ENCODE peak calls at places on chromosomes 7 and 10, in six cellular contexts. One of them, this sample, is unnamed.

GRCh38 chr10:132386419-132386831 is 10.6 kb upstream of the PWWP2B start:
- DNase-seq in breast epithelium: no peak
- DNase-seq in left lung: peak; percentile 27
- DNase-seq in spleen: peak; percentile 75
- DNase-seq in H1: no peak
- DNase-seq in CD8-positive, alpha-beta memory T cell: no peak
- DNase-seq in this sample: peak; percentile 59

GRCh38 chr7:31423994-31424393 is 83.5 kb upstream of the NEUROD6 start:
- DNase-seq in breast epithelium: no peak
- DNase-seq in left lung: no peak
- DNase-seq in spleen: no peak
- DNase-seq in H1: no peak
- DNase-seq in CD8-positive, alpha-beta memory T cell: no peak
- DNase-seq in this sample: no peak

GRCh38 chr7:108000875-108001758 is 1.8 kb downstream of the LAMB1 start:
- DNase-seq in breast epithelium: no peak
- DNase-seq in left lung: no peak
- DNase-seq in spleen: no peak
- DNase-seq in H1: peak; percentile 77
- DNase-seq in CD8-positive, alpha-beta memory T cell: no peak
- DNase-seq in this sample: peak; percentile 66

GRCh38 chr7:84697506-84697905 is 489.4 kb downstream of the SEMA3D start:
- DNase-seq in breast epithelium: no peak
- DNase-seq in left lung: no peak
- DNase-seq in spleen: no peak
- DNase-seq in H1: no peak
- DNase-seq in CD8-positive, alpha-beta memory T cell: no peak
- DNase-seq in this sample: no peak

GRCh38 chr7:69018200-69018599 is 580.1 kb upstream of the AUTS2 start:
- DNase-seq in breast epithelium: no peak
- DNase-seq in left lung: no peak
- DNase-seq in spleen: no peak
- DNase-seq in H1: peak; percentile 66
- DNase-seq in CD8-positive, alpha-beta memory T cell: no peak
- DNase-seq in this sample: no peak

GRCh38 chr10:119120875-119121274 is 17.0 kb downstream of the DENND10 start:
- DNase-seq in breast epithelium: no peak
- DNase-seq in left lung: no peak
- DNase-seq in spleen: no peak
- DNase-seq in H1: no peak
- DNase-seq in CD8-positive, alpha-beta memory T cell: no peak
- DNase-seq in this sample: no peak

GRCh38 chr10:44990965-44991364 is 9.8 kb upstream of the ZNF22 start:
- DNase-seq in breast epithelium: no peak
- DNase-seq in left lung: no peak
- DNase-seq in spleen: no peak
- DNase-seq in H1: no peak
- DNase-seq in CD8-positive, alpha-beta memory T cell: no peak
- DNase-seq in this sample: no peak

GRCh38 chr7:132560825-132561529 is 15.3 kb downstream of the PLXNA4 start:
- DNase-seq in breast epithelium: no peak
- DNase-seq in left lung: no peak
- DNase-seq in spleen: no peak
- DNase-seq in H1: no peak
- DNase-seq in CD8-positive, alpha-beta memory T cell: no peak
- DNase-seq in this sample: no peak

GRCh38 chr10:126101744-126102143 is 205.4 kb downstream of the FANK1 start:
- DNase-seq in breast epithelium: no peak
- DNase-seq in left lung: no peak
- DNase-seq in spleen: no peak
- DNase-seq in H1: no peak
- DNase-seq in CD8-positive, alpha-beta memory T cell: no peak
- DNase-seq in this sample: no peak

GRCh38 chr7:149282331-149282655 is 20.3 kb downstream of the ZNF783 start:
- DNase-seq in breast epithelium: no peak
- DNase-seq in left lung: no peak
- DNase-seq in spleen: no peak
- DNase-seq in H1: no peak
- DNase-seq in CD8-positive, alpha-beta memory T cell: no peak
- DNase-seq in this sample: no peak

GRCh38 chr7:116521046-116521664 is 3.7 kb upstream of the CAV1 start:
- DNase-seq in breast epithelium: no peak
- DNase-seq in left lung: no peak
- DNase-seq in spleen: no peak
- DNase-seq in H1: no peak
- DNase-seq in CD8-positive, alpha-beta memory T cell: no peak
- DNase-seq in this sample: no peak

GRCh38 chr10:26486304-26486703 is 48.2 kb downstream of the APBB1IP start:
- DNase-seq in breast epithelium: no peak
- DNase-seq in left lung: no peak
- DNase-seq in spleen: no peak
- DNase-seq in H1: no peak
- DNase-seq in CD8-positive, alpha-beta memory T cell: no peak
- DNase-seq in this sample: no peak

GRCh38 chr10:128322950-128323349 is 196.7 kb upstream of the MKI67 start:
- DNase-seq in breast epithelium: no peak
- DNase-seq in left lung: no peak
- DNase-seq in spleen: no peak
- DNase-seq in H1: no peak
- DNase-seq in CD8-positive, alpha-beta memory T cell: no peak
- DNase-seq in this sample: no peak

GRCh38 chr10:121595806-121596667 is 2.2 kb downstream of the FGFR2 start:
- DNase-seq in breast epithelium: no peak
- DNase-seq in left lung: no peak
- DNase-seq in spleen: no peak
- DNase-seq in H1: peak; percentile 73
- DNase-seq in CD8-positive, alpha-beta memory T cell: no peak
- DNase-seq in this sample: no peak

GRCh38 chr10:10798021-10798420 is 219.7 kb upstream of the CELF2 start:
- DNase-seq in breast epithelium: no peak
- DNase-seq in left lung: no peak
- DNase-seq in spleen: no peak
- DNase-seq in H1: no peak
- DNase-seq in CD8-positive, alpha-beta memory T cell: no peak
- DNase-seq in this sample: no peak

GRCh38 chr7:137718360-137718759 is 128.4 kb downstream of the DGKI start:
- DNase-seq in breast epithelium: no peak
- DNase-seq in left lung: no peak
- DNase-seq in spleen: no peak
- DNase-seq in H1: peak; percentile 49
- DNase-seq in CD8-positive, alpha-beta memory T cell: no peak
- DNase-seq in this sample: no peak

GRCh38 chr7:30865077-30865476 is 46.6 kb upstream of the AQP1 start:
- DNase-seq in breast epithelium: no peak
- DNase-seq in left lung: no peak
- DNase-seq in spleen: no peak
- DNase-seq in H1: no peak
- DNase-seq in CD8-positive, alpha-beta memory T cell: no peak
- DNase-seq in this sample: no peak

GRCh38 chr10:129258570-129258969 is 208.5 kb upstream of the MGMT start:
- DNase-seq in breast epithelium: no peak
- DNase-seq in left lung: no peak
- DNase-seq in spleen: no peak
- DNase-seq in H1: no peak
- DNase-seq in CD8-positive, alpha-beta memory T cell: no peak
- DNase-seq in this sample: no peak

GRCh38 chr7:3119963-3120362 is 76.3 kb upstream of the CARD11 start:
- DNase-seq in breast epithelium: no peak
- DNase-seq in left lung: no peak
- DNase-seq in spleen: no peak
- DNase-seq in H1: no peak
- DNase-seq in CD8-positive, alpha-beta memory T cell: no peak
- DNase-seq in this sample: no peak

GRCh38 chr7:69781412-69781846 is 183.2 kb downstream of the AUTS2 start:
- DNase-seq in breast epithelium: no peak
- DNase-seq in left lung: peak; percentile 34
- DNase-seq in spleen: no peak
- DNase-seq in H1: no peak
- DNase-seq in CD8-positive, alpha-beta memory T cell: no peak
- DNase-seq in this sample: no peak

GRCh38 chr7:33722383-33723096 is 182.8 kb upstream of the BMPER start:
- DNase-seq in breast epithelium: peak; percentile 18
- DNase-seq in left lung: no peak
- DNase-seq in spleen: no peak
- DNase-seq in H1: no peak
- DNase-seq in CD8-positive, alpha-beta memory T cell: no peak
- DNase-seq in this sample: no peak

DNA sequence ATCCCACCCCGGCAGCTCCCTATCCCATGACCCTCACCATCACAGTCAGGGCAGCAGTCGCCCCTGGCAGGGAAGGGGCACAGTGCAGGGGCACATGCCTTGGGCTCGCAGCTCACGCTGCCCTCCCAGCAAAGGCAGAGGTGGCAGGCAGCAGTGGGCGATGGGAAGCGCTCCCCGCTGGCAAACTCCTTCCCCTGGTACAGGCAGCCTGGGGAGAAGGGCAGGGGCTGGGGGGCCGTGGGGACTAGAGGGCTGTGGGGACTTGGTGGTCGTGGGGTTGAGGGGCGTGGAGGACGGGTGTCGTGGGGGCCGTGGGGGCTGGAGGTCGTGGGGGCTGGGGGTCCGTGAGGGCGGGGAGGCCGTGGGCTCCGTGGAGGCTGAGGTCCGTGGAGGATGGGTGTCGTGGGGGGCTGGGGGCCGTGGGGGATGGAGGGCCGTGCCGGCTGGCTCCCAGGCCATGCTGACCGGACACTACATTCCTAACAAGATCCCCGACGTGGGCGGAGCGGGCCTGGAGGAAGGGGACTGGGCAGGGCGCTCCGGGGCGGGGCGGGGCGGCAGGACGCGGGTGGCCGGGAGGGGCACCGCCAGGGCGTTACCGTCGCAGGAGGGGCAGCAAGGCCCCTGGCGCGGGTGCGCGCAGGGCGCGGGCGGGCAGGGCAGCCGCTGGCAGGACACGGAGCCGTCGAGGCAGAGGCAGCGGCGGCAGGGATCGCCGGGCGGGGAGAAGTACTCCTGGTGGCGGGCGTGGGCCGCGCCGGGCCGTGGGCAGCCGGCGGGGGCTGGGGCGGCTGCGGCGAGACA is 20.0 kb downstream of the KCP start:
- DNase-seq in breast epithelium: no peak
- DNase-seq in left lung: no peak
- DNase-seq in spleen: peak; percentile 79
- DNase-seq in H1: peak; percentile 64
- DNase-seq in CD8-positive, alpha-beta memory T cell: no peak
- DNase-seq in this sample: peak; percentile 75
- H3K4me3 ChIP-seq in breast epithelium: peak overlapping the region; percentile 17
- H3K4me3 ChIP-seq in left lung: peak overlapping the region; percentile 25
- H3K4me3 ChIP-seq in spleen: peak overlapping the region; percentile 32
- H3K4me3 ChIP-seq in H1: peak overlapping the region; percentile 28
- H3K4me3 ChIP-seq in CD8-positive, alpha-beta memory T cell: no peak overlapping the region
- H3K4me3 ChIP-seq in this sample: peak overlapping the region; percentile 36

DNA sequence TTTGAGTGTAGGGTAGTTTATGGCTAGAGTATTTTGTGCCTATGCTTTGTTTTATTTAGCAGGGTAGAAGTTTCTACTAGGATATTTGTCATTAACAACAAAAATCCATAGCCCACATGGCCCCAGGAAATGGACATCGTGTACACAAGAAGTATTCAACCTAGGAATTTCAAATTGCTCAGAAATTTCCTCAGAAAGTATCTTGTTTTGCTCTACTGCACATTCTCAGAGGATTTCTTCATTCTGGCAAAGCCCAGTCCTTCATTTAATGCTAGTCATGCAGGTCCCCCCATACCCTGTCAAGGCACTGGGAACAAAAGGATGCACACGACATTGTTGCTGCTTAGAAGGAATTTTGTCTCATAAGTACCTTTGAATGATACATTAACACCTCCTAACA is 34.4 kb downstream of the ABCB1 start:
- DNase-seq in breast epithelium: no peak
- DNase-seq in left lung: no peak
- DNase-seq in spleen: no peak
- DNase-seq in H1: no peak
- DNase-seq in CD8-positive, alpha-beta memory T cell: no peak
- DNase-seq in this sample: no peak
- H3K27ac ChIP-seq in breast epithelium: no peak overlapping the region
- H3K27ac ChIP-seq in left lung: no peak overlapping the region
- H3K27ac ChIP-seq in spleen: no peak overlapping the region
- H3K27ac ChIP-seq in H1: no peak overlapping the region
- H3K27ac ChIP-seq in CD8-positive, alpha-beta memory T cell: no peak overlapping the region
- H3K27ac ChIP-seq in this sample: no peak overlapping the region

DNA sequence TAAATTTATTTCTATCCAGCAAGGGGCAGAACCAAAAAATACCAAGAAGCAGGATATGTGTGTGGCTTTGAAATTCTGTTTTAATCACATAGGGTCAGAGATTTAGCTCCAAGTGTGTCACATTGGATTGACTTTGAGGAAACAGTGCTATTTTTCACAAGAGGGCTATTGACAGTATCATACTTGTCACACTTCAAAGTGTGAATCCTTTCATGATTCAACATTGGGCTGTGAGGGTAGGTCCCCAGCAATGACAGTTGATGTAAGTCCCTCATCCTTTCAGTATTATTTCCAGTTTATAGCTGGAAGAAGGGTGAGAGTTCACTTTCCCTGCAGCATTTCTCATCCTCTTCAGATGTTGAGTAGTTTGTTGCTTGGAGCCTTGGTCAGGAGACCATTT is 7.4 kb downstream of the CCNY start:
- DNase-seq in breast epithelium: no peak
- DNase-seq in left lung: no peak
- DNase-seq in spleen: no peak
- DNase-seq in H1: no peak
- DNase-seq in CD8-positive, alpha-beta memory T cell: no peak
- DNase-seq in this sample: no peak
- H3K4me1 ChIP-seq in breast epithelium: no peaks in the 10 kb centered on the region
- H3K4me1 ChIP-seq in left lung: peaks cover 20% of the 10 kb centered on the region
- H3K4me1 ChIP-seq in spleen: peaks cover 68% of the 10 kb centered on the region
- H3K4me1 ChIP-seq in H1: no peaks in the 10 kb centered on the region
- H3K4me1 ChIP-seq in CD8-positive, alpha-beta memory T cell: peaks cover 42% of the 10 kb centered on the region
- H3K4me1 ChIP-seq in this sample: peaks cover 43% of the 10 kb centered on the region

GRCh38 chr7:129783097-129783919 is 169.5 kb downstream of the UBE2H start:
- DNase-seq in breast epithelium: no peak
- DNase-seq in left lung: no peak
- DNase-seq in spleen: peak; percentile 76
- DNase-seq in H1: no peak
- DNase-seq in CD8-positive, alpha-beta memory T cell: no peak
- DNase-seq in this sample: no peak

GRCh38 chr7:129780257-129781127 is 169.0 kb downstream of the NRF1 start:
- DNase-seq in breast epithelium: peak; percentile 78
- DNase-seq in left lung: peak; percentile 87
- DNase-seq in spleen: peak; percentile 83
- DNase-seq in H1: peak; percentile 92
- DNase-seq in CD8-positive, alpha-beta memory T cell: peak; percentile 46
- DNase-seq in this sample: peak; percentile 96

GRCh38 chr7:129781128-129781855 is 169.8 kb downstream of the NRF1 start:
- DNase-seq in breast epithelium: no peak
- DNase-seq in left lung: no peak
- DNase-seq in spleen: no peak
- DNase-seq in H1: no peak
- DNase-seq in CD8-positive, alpha-beta memory T cell: peak; percentile 18
- DNase-seq in this sample: no peak

GRCh38 chr7:129782257-129783096 is 170.3 kb downstream of the UBE2H start:
- DNase-seq in breast epithelium: no peak
- DNase-seq in left lung: no peak
- DNase-seq in spleen: peak; percentile 64
- DNase-seq in H1: no peak
- DNase-seq in CD8-positive, alpha-beta memory T cell: no peak
- DNase-seq in this sample: no peak

DNA sequence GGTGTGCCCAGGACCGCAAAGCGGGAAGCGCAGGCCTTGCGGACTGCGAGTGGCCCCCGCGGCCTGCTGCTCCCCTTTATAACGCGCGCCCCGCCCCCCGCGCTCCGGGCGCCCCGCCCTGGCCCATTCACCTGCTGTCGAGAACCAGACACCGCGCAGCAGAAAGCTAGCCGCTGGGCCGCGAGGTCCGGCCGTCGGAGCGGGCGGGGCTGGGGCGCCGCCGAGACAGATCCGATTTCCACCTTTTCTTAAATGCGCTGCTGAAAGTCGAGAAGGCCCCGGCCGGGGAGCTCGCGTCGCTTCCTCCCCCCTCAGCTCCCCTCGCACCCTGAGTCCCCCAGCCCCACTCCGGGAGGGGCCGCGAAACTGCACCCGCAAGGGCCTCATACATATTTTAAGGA is 170.3 kb downstream of the NRF1 start:
- DNase-seq in breast epithelium: no peak
- DNase-seq in left lung: no peak
- DNase-seq in spleen: peak; percentile 71
- DNase-seq in H1: peak; percentile 90
- DNase-seq in CD8-positive, alpha-beta memory T cell: peak; percentile 8
- DNase-seq in this sample: no peak
- H3K4me3 ChIP-seq in breast epithelium: no peak overlapping the region
- H3K4me3 ChIP-seq in left lung: peak overlapping the region; percentile 6
- H3K4me3 ChIP-seq in spleen: peak overlapping the region; percentile 79
- H3K4me3 ChIP-seq in H1: peak overlapping the region; percentile 55
- H3K4me3 ChIP-seq in CD8-positive, alpha-beta memory T cell: peak overlapping the region; percentile 53
- H3K4me3 ChIP-seq in this sample: no peak overlapping the region